ENCODE peak calls at places on chromosomes 5 and 9, in four cellular contexts. P is germinal center, Z is iris pigment epithelial cell, G is C1 segment of cervical spinal cord. V is an unnamed sample.

GRCh38 chr5:59506285-59506877 is 387.1 kb downstream of the PDE4D start:
- DNase-seq in G (no peak), P (no peak), Z (peak; percentile 57), V (no peak)

GRCh38 chr5:153523196-153523595 is 32.7 kb downstream of the GRIA1 start:
- DNase-seq in Z (peak; percentile 65), P (no peak), G (no peak), V (no peak)

GRCh38 chr9:36163840-36164175 is 5.4 kb upstream of the CCIN start:
- DNase-seq in G (no peak), Z (peak; percentile 61), P (no peak), V (no peak)

GRCh38 chr5:156178117-156178516 is 148.8 kb upstream of the SGCD start:
- DNase-seq in Z (no peak), P (no peak), G (no peak), V (no peak)

GRCh38 chr9:107794259-107794658 is 304.7 kb upstream of the KLF4 start:
- DNase-seq in P (no peak), G (no peak), Z (no peak), V (no peak)

GRCh38 chr9:108973876-108974275 is 39.4 kb downstream of the CTNNAL1 start:
- DNase-seq in G (no peak), Z (no peak), P (no peak), V (no peak)

GRCh38 chr5:150989695-150990094 is 30.7 kb upstream of the GPX3 start:
- DNase-seq in Z (no peak), G (no peak), P (no peak), V (no peak)

GRCh38 chr9:133528001-133528886 is 3.5 kb upstream of the MYMK start:
- DNase-seq in G (no peak), Z (no peak), P (no peak), V (no peak)

GRCh38 chr9:35749515-35750255 is 598 bp downstream of the RGP1 start:
- DNase-seq in P (peak; percentile 19), Z (no peak), G (no peak), V (no peak)

GRCh38 chr5:172450861-172451695 is 3.2 kb downstream of the SH3PXD2B start:
- DNase-seq in Z (peak; percentile 45), G (no peak), P (peak; percentile 33), V (no peak)

GRCh38 chr5:94968507-94969095 is 316.3 kb downstream of the MCTP1 start:
- DNase-seq in G (no peak), Z (peak; percentile 69), P (peak; percentile 24), V (no peak)

GRCh38 chr5:138240690-138241385 is 27.7 kb upstream of the CDC23 start:
- DNase-seq in P (no peak), Z (no peak), G (no peak), V (no peak)

GRCh38 chr5:174734571-174735497 is 10.5 kb downstream of the MSX2 start:
- DNase-seq in G (no peak), P (no peak), Z (no peak), V (no peak)

GRCh38 chr9:99336005-99336404 is 113.9 kb downstream of the SEC61B start:
- DNase-seq in Z (no peak), G (no peak), P (no peak), V (no peak)

GRCh38 chr5:153135416-153135815 is 355.1 kb upstream of the GRIA1 start:
- DNase-seq in G (no peak), Z (no peak), P (no peak), V (no peak)

GRCh38 chr5:120582635-120583034 is 118.5 kb downstream of the PRR16 start:
- DNase-seq in Z (no peak), G (no peak), P (no peak), V (no peak)

GRCh38 chr9:96435345-96435744 is 14.6 kb upstream of the HABP4 start:
- DNase-seq in Z (no peak), G (no peak), P (no peak), V (no peak)

GRCh38 chr5:169609716-169610115 is 26.1 kb downstream of the SPDL1 start:
- DNase-seq in G (no peak), Z (no peak), P (no peak), V (no peak)

GRCh38 chr5:52945040-52945439 is 44.1 kb upstream of the ITGA2 start:
- DNase-seq in Z (no peak), P (no peak), G (no peak), V (no peak)

GRCh38 chr5:15737036-15737821 is 237.2 kb downstream of the FBXL7 start:
- DNase-seq in Z (peak; percentile 42), P (no peak), G (no peak), V (no peak)

GRCh38 chr5:44981708-44982107 is 173.0 kb downstream of the MRPS30 start:
- DNase-seq in G (no peak), P (no peak), Z (no peak), V (no peak)

GRCh38 chr9:124480621-124480981 is 26.6 kb downstream of the NR5A1 start:
- DNase-seq in Z (peak; percentile 22), G (no peak), P (peak; percentile 75), V (no peak)

GRCh38 chr5:140214831-140215230 is 39.8 kb downstream of the CYSTM1 start:
- DNase-seq in G (no peak), P (no peak), Z (peak; percentile 84), V (no peak)

GRCh38 chr9:96587916-96588315 is 31.7 kb downstream of the CDC14B start:
- DNase-seq in Z (no peak), P (no peak), G (no peak), V (no peak)

GRCh38 chr9:92100237-92100911 is 14.8 kb downstream of the SPTLC1 start:
- DNase-seq in G (no peak), Z (peak; percentile 90), P (no peak), V (no peak)

GRCh38 chr9:116901260-116901659 is 214.2 kb downstream of the TRIM32 start:
- DNase-seq in Z (peak; percentile 24), P (no peak), G (no peak), V (no peak)

GRCh38 chr5:145960848-145961600 is 24.6 kb downstream of the SH3RF2 start:
- DNase-seq in Z (no peak), G (no peak), P (no peak), V (no peak)

GRCh38 chr9:33378121-33378795 is 24.1 kb downstream of the AQP7 start:
- DNase-seq in Z (no peak), P (no peak), G (no peak), V (no peak)